ENCODE peak calls at places on chromosomes 12 and 14, in seven cellular contexts. One of them, this sample, is unnamed.

GRCh38 chr12:115898670-115899069 is 378.8 kb downstream of the MED13L start:
- DNase-seq in activated T-cell treated with anti-CD3 and anti-CD28 coated beads, Interleukin-2, amount 50 U/mL, for 4 hours: no peak
- DNase-seq in MG63: no peak
- DNase-seq in ureter: no peak
- DNase-seq in NCI-H460: no peak
- DNase-seq in hepatic stellate cell: no peak
- DNase-seq in stimulated activated CD8-positive, alpha-beta memory T cell treated with anti-CD3 and anti-CD28 coated beads, Interleukin-7, amount 100 ng/mL, for 1 hour: no peak
- DNase-seq in this sample: no peak

GRCh38 chr12:43407816-43408645 is 144.0 kb downstream of the ADAMTS20 start:
- DNase-seq in ureter: no peak
- DNase-seq in stimulated activated CD8-positive, alpha-beta memory T cell treated with anti-CD3 and anti-CD28 coated beads, Interleukin-7, amount 100 ng/mL, for 1 hour: no peak
- DNase-seq in MG63: no peak
- DNase-seq in hepatic stellate cell: peak
- DNase-seq in activated T-cell treated with anti-CD3 and anti-CD28 coated beads, Interleukin-2, amount 50 U/mL, for 4 hours: no peak
- DNase-seq in NCI-H460: no peak
- DNase-seq in this sample: no peak

GRCh38 chr12:57342207-57342691 is 88.6 kb downstream of the R3HDM2 start:
- DNase-seq in activated T-cell treated with anti-CD3 and anti-CD28 coated beads, Interleukin-2, amount 50 U/mL, for 4 hours: no peak
- DNase-seq in hepatic stellate cell: peak
- DNase-seq in NCI-H460: no peak
- DNase-seq in stimulated activated CD8-positive, alpha-beta memory T cell treated with anti-CD3 and anti-CD28 coated beads, Interleukin-7, amount 100 ng/mL, for 1 hour: no peak
- DNase-seq in ureter: no peak
- DNase-seq in MG63: no peak
- DNase-seq in this sample: peak

GRCh38 chr12:113056631-113057488 is at the start of gene DTX1:
- DNase-seq in ureter: no peak
- DNase-seq in hepatic stellate cell: no peak
- DNase-seq in activated T-cell treated with anti-CD3 and anti-CD28 coated beads, Interleukin-2, amount 50 U/mL, for 4 hours: peak
- DNase-seq in MG63: no peak
- DNase-seq in NCI-H460: no peak
- DNase-seq in stimulated activated CD8-positive, alpha-beta memory T cell treated with anti-CD3 and anti-CD28 coated beads, Interleukin-7, amount 100 ng/mL, for 1 hour: no peak
- DNase-seq in this sample: no peak

GRCh38 chr14:104724407-104724980 is 465 bp downstream of the ADSS1 start:
- DNase-seq in activated T-cell treated with anti-CD3 and anti-CD28 coated beads, Interleukin-2, amount 50 U/mL, for 4 hours: peak
- DNase-seq in ureter: peak
- DNase-seq in NCI-H460: no peak
- DNase-seq in MG63: peak
- DNase-seq in hepatic stellate cell: no peak
- DNase-seq in stimulated activated CD8-positive, alpha-beta memory T cell treated with anti-CD3 and anti-CD28 coated beads, Interleukin-7, amount 100 ng/mL, for 1 hour: no peak
- DNase-seq in this sample: no peak

GRCh38 chr12:122080149-122081107 is 1.9 kb downstream of the MLXIP start:
- DNase-seq in ureter: peak
- DNase-seq in activated T-cell treated with anti-CD3 and anti-CD28 coated beads, Interleukin-2, amount 50 U/mL, for 4 hours: no peak
- DNase-seq in hepatic stellate cell: peak
- DNase-seq in stimulated activated CD8-positive, alpha-beta memory T cell treated with anti-CD3 and anti-CD28 coated beads, Interleukin-7, amount 100 ng/mL, for 1 hour: no peak
- DNase-seq in MG63: peak
- DNase-seq in NCI-H460: no peak
- DNase-seq in this sample: no peak

GRCh38 chr14:32941668-32942065 is 3.0 kb downstream of the NPAS3 start:
- DNase-seq in ureter: no peak
- DNase-seq in MG63: no peak
- DNase-seq in hepatic stellate cell: no peak
- DNase-seq in NCI-H460: no peak
- DNase-seq in stimulated activated CD8-positive, alpha-beta memory T cell treated with anti-CD3 and anti-CD28 coated beads, Interleukin-7, amount 100 ng/mL, for 1 hour: no peak
- DNase-seq in activated T-cell treated with anti-CD3 and anti-CD28 coated beads, Interleukin-2, amount 50 U/mL, for 4 hours: no peak
- DNase-seq in this sample: no peak

GRCh38 chr14:68231832-68232642 is 412.5 kb downstream of the RAD51B start:
- DNase-seq in ureter: no peak
- DNase-seq in stimulated activated CD8-positive, alpha-beta memory T cell treated with anti-CD3 and anti-CD28 coated beads, Interleukin-7, amount 100 ng/mL, for 1 hour: no peak
- DNase-seq in hepatic stellate cell: no peak
- DNase-seq in NCI-H460: no peak
- DNase-seq in activated T-cell treated with anti-CD3 and anti-CD28 coated beads, Interleukin-2, amount 50 U/mL, for 4 hours: no peak
- DNase-seq in MG63: no peak
- DNase-seq in this sample: no peak

GRCh38 chr12:51323966-51324895 is at the start of gene BIN2:
- DNase-seq in activated T-cell treated with anti-CD3 and anti-CD28 coated beads, Interleukin-2, amount 50 U/mL, for 4 hours: peak
- DNase-seq in MG63: no peak
- DNase-seq in stimulated activated CD8-positive, alpha-beta memory T cell treated with anti-CD3 and anti-CD28 coated beads, Interleukin-7, amount 100 ng/mL, for 1 hour: peak
- DNase-seq in ureter: peak
- DNase-seq in NCI-H460: no peak
- DNase-seq in hepatic stellate cell: no peak
- DNase-seq in this sample: no peak

GRCh38 chr12:45299132-45299692 is 83.3 kb downstream of the ANO6 start:
- DNase-seq in NCI-H460: no peak
- DNase-seq in activated T-cell treated with anti-CD3 and anti-CD28 coated beads, Interleukin-2, amount 50 U/mL, for 4 hours: no peak
- DNase-seq in hepatic stellate cell: no peak
- DNase-seq in ureter: no peak
- DNase-seq in MG63: peak
- DNase-seq in stimulated activated CD8-positive, alpha-beta memory T cell treated with anti-CD3 and anti-CD28 coated beads, Interleukin-7, amount 100 ng/mL, for 1 hour: no peak
- DNase-seq in this sample: no peak

GRCh38 chr12:587132-587531 is 76.1 kb downstream of the NINJ2 start:
- DNase-seq in activated T-cell treated with anti-CD3 and anti-CD28 coated beads, Interleukin-2, amount 50 U/mL, for 4 hours: no peak
- DNase-seq in MG63: no peak
- DNase-seq in NCI-H460: no peak
- DNase-seq in stimulated activated CD8-positive, alpha-beta memory T cell treated with anti-CD3 and anti-CD28 coated beads, Interleukin-7, amount 100 ng/mL, for 1 hour: no peak
- DNase-seq in hepatic stellate cell: no peak
- DNase-seq in ureter: no peak
- DNase-seq in this sample: no peak

GRCh38 chr14:103361868-103362267 is 23.3 kb upstream of the MARK3 start:
- DNase-seq in ureter: no peak
- DNase-seq in hepatic stellate cell: peak
- DNase-seq in stimulated activated CD8-positive, alpha-beta memory T cell treated with anti-CD3 and anti-CD28 coated beads, Interleukin-7, amount 100 ng/mL, for 1 hour: no peak
- DNase-seq in activated T-cell treated with anti-CD3 and anti-CD28 coated beads, Interleukin-2, amount 50 U/mL, for 4 hours: no peak
- DNase-seq in NCI-H460: peak
- DNase-seq in MG63: peak
- DNase-seq in this sample: no peak